ENCODE peak calls at places on chromosomes 3 and 15, in four cellular contexts. One of them, this sample, is unnamed.

GRCh38 chr15:88234711-88235110 is 21.8 kb downstream of the NTRK3 start:
- DNase-seq in K562: no peak
- DNase-seq in HepG2: no peak
- DNase-seq in WTC11: no peak
- DNase-seq in this sample: no peak

GRCh38 chr3:4988815-4989648 is 9.8 kb downstream of the BHLHE40 start:
- DNase-seq in HepG2: no peak
- DNase-seq in K562: peak
- DNase-seq in WTC11: no peak
- DNase-seq in this sample: peak

GRCh38 chr3:185645596-185646381 is 59.7 kb downstream of the SENP2 start:
- DNase-seq in WTC11: peak
- DNase-seq in K562: no peak
- DNase-seq in HepG2: no peak
- DNase-seq in this sample: no peak

GRCh38 chr3:149371001-149371722 is 6.3 kb downstream of the TM4SF1 start:
- DNase-seq in HepG2: peak
- DNase-seq in WTC11: no peak
- DNase-seq in K562: no peak
- DNase-seq in this sample: peak

GRCh38 chr15:80559320-80559693 is 135.8 kb upstream of the ABHD17C start:
- DNase-seq in WTC11: no peak
- DNase-seq in K562: no peak
- DNase-seq in HepG2: no peak
- DNase-seq in this sample: no peak

GRCh38 chr3:43266995-43267394 is 19.3 kb upstream of the SNRK start:
- DNase-seq in K562: no peak
- DNase-seq in HepG2: no peak
- DNase-seq in WTC11: no peak
- DNase-seq in this sample: no peak

GRCh38 chr15:94387854-94388441 is 156.6 kb downstream of the MCTP2 start:
- DNase-seq in WTC11: no peak
- DNase-seq in K562: no peak
- DNase-seq in HepG2: no peak
- DNase-seq in this sample: no peak

GRCh38 chr3:53303957-53304356 is 43.4 kb downstream of the DCP1A start:
- DNase-seq in K562: no peak
- DNase-seq in HepG2: no peak
- DNase-seq in WTC11: no peak
- DNase-seq in this sample: no peak

GRCh38 chr15:57510647-57511046 is 81.1 kb upstream of the MYZAP start:
- DNase-seq in HepG2: no peak
- DNase-seq in K562: no peak
- DNase-seq in WTC11: no peak
- DNase-seq in this sample: no peak

GRCh38 chr15:70715840-70716510 is 47.4 kb downstream of the UACA start:
- DNase-seq in HepG2: no peak
- DNase-seq in WTC11: no peak
- DNase-seq in K562: no peak
- DNase-seq in this sample: peak

GRCh38 chr3:176906046-176906905 is 291.0 kb downstream of the TBL1XR1 start:
- DNase-seq in K562: no peak
- DNase-seq in WTC11: no peak
- DNase-seq in HepG2: peak
- DNase-seq in this sample: no peak

GRCh38 chr15:45612790-45613415 is 21.9 kb upstream of the SQOR start:
- DNase-seq in WTC11: no peak
- DNase-seq in K562: no peak
- DNase-seq in HepG2: no peak
- DNase-seq in this sample: no peak

GRCh38 chr15:72382146-72382545 is 6.3 kb upstream of the HEXA start:
- DNase-seq in HepG2: peak
- DNase-seq in WTC11: no peak
- DNase-seq in K562: no peak
- DNase-seq in this sample: peak

GRCh38 chr3:58899159-58899952 is 150.5 kb downstream of the CFAP20DC start:
- DNase-seq in HepG2: no peak
- DNase-seq in K562: peak
- DNase-seq in WTC11: no peak
- DNase-seq in this sample: no peak

GRCh38 chr15:74845581-74845980 is 2.6 kb upstream of the ULK3 start:
- DNase-seq in K562: no peak
- DNase-seq in HepG2: no peak
- DNase-seq in WTC11: no peak
- DNase-seq in this sample: no peak

GRCh38 chr3:134378384-134378783 is 4.1 kb upstream of the AMOTL2 start:
- DNase-seq in HepG2: peak
- DNase-seq in WTC11: peak
- DNase-seq in K562: peak
- DNase-seq in this sample: no peak

GRCh38 chr15:34737379-34737928 is 17.3 kb downstream of the GJD2 start:
- DNase-seq in WTC11: no peak
- DNase-seq in HepG2: no peak
- DNase-seq in K562: no peak
- DNase-seq in this sample: no peak

GRCh38 chr3:45524605-45525004 is 69.9 kb upstream of the LIMD1 start:
- DNase-seq in K562: no peak
- DNase-seq in WTC11: no peak
- DNase-seq in HepG2: no peak
- DNase-seq in this sample: no peak

DNA sequence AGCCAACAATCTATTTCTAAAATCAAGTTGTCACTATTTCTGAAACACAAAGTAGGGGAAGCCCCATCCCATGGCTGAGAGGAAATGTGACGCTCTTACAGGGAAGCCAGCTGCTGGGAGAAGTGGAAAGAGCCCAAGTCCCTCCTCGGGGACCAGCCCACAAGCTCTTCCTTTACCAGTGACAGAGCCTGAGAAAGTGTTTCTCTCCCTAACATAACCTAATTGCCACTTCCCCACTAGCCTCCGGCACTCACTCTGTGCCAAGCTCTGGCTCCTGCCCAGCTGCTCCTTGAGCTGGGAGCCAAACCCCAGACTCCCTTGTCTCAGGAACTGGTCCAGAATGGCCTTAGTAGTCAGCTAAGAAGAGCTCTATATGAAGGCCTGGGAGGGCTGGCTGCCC is 42.9 kb downstream of the TNFAIP8L3 start:
- DNase-seq in HepG2: no peak
- DNase-seq in WTC11: no peak
- DNase-seq in K562: no peak
- DNase-seq in this sample: no peak
- TF ChIP-seq HMGXB4 in HepG2: no peak
- TF ChIP-seq HMGXB4 in WTC11: no peak
- TF ChIP-seq HMGXB4 in K562: no peak
- TF ChIP-seq HMGXB4 in this sample: no peak

GRCh38 chr3:61637088-61638051 is 76.0 kb downstream of the PTPRG start:
- DNase-seq in K562: no peak
- DNase-seq in HepG2: no peak
- DNase-seq in WTC11: no peak
- DNase-seq in this sample: no peak
- TF ChIP-seq HMGXB4 in K562: no peak
- TF ChIP-seq HMGXB4 in HepG2: no peak
- TF ChIP-seq HMGXB4 in WTC11: no peak
- TF ChIP-seq HMGXB4 in this sample: no peak

GRCh38 chr3:98290916-98291315 is 8.6 kb downstream of the OR5H2 start:
- DNase-seq in HepG2: no peak
- DNase-seq in K562: no peak
- DNase-seq in WTC11: no peak
- DNase-seq in this sample: no peak
- TF ChIP-seq HMGXB4 in HepG2: no peak
- TF ChIP-seq HMGXB4 in K562: no peak
- TF ChIP-seq HMGXB4 in WTC11: no peak
- TF ChIP-seq HMGXB4 in this sample: no peak

GRCh38 chr3:487580-487979 is 291.0 kb downstream of the CHL1 start:
- DNase-seq in WTC11: no peak
- DNase-seq in K562: no peak
- DNase-seq in HepG2: no peak
- DNase-seq in this sample: no peak
- TF ChIP-seq HMGXB4 in WTC11: no peak
- TF ChIP-seq HMGXB4 in K562: no peak
- TF ChIP-seq HMGXB4 in HepG2: no peak
- TF ChIP-seq HMGXB4 in this sample: no peak

GRCh38 chr3:193816656-193817311 is 223.8 kb downstream of the OPA1 start:
- DNase-seq in HepG2: no peak
- DNase-seq in WTC11: peak
- DNase-seq in K562: peak
- DNase-seq in this sample: peak
- TF ChIP-seq HMGXB4 in HepG2: no peak
- TF ChIP-seq HMGXB4 in WTC11: no peak
- TF ChIP-seq HMGXB4 in K562: no peak
- TF ChIP-seq HMGXB4 in this sample: no peak

GRCh38 chr3:100602506-100603444 is 6.6 kb upstream of the ADGRG7 start:
- DNase-seq in HepG2: peak
- DNase-seq in K562: no peak
- DNase-seq in WTC11: no peak
- DNase-seq in this sample: peak

GRCh38 chr3:100600181-100601042 is 9.0 kb upstream of the ADGRG7 start:
- DNase-seq in WTC11: no peak
- DNase-seq in HepG2: no peak
- DNase-seq in K562: no peak
- DNase-seq in this sample: no peak

GRCh38 chr3:100605358-100605757 is 4.0 kb upstream of the ADGRG7 start:
- DNase-seq in HepG2: no peak
- DNase-seq in WTC11: no peak
- DNase-seq in K562: no peak
- DNase-seq in this sample: no peak

GRCh38 chr3:100606894-100607512 is 2.4 kb upstream of the ADGRG7 start:
- DNase-seq in K562: no peak
- DNase-seq in WTC11: no peak
- DNase-seq in HepG2: no peak
- DNase-seq in this sample: no peak

GRCh38 chr3:100603449-100603848 is 6.0 kb upstream of the ADGRG7 start:
- DNase-seq in HepG2: peak
- DNase-seq in WTC11: no peak
- DNase-seq in K562: peak
- DNase-seq in this sample: peak
- TF ChIP-seq HMGXB4 in HepG2: no peak
- TF ChIP-seq HMGXB4 in WTC11: no peak
- TF ChIP-seq HMGXB4 in K562: no peak
- TF ChIP-seq HMGXB4 in this sample: no peak